ENCODE peak calls at places on chromosomes 11 and 22, in seven cellular contexts. V is Panc1, A is tibial nerve, N is cardiac fibroblast, R is AG04449, I is cardiac muscle cell, Q is transverse colon. H is an unnamed sample.
A peak's percentile ranks its signal among the peaks of the same experiment; 100 is the strongest.

GRCh38 chr11:67491276-67492068 is 8.6 kb downstream of the AIP start:
- DNase-seq in R (no peak), A (no peak), V (no peak), I (no peak), N (no peak), Q (no peak), H (peak; percentile 44)

GRCh38 chr11:132258865-132259264 is 888.5 kb downstream of the NTM start:
- DNase-seq in I (no peak), V (no peak), A (no peak), R (peak; percentile 10), Q (no peak), N (no peak), H (no peak)

GRCh38 chr22:31103111-31103510 is 4.3 kb downstream of the SELENOM start:
- DNase-seq in Q (no peak), V (no peak), A (no peak), R (no peak), I (no peak), N (no peak), H (no peak)

GRCh38 chr11:78170874-78171549 is 17.4 kb downstream of the KCTD21 start:
- DNase-seq in A (no peak), N (no peak), I (no peak), Q (no peak), R (no peak), V (no peak), H (no peak)

GRCh38 chr11:27234043-27234668 is 128.9 kb downstream of the CCDC34 start:
- DNase-seq in I (peak; percentile 97), R (peak; percentile 100), V (no peak), N (peak; percentile 93), Q (peak; percentile 56), A (peak; percentile 38), H (peak; percentile 34)

GRCh38 chr22:43050995-43051394 is 36.0 kb upstream of the PACSIN2 start:
- DNase-seq in N (no peak), R (no peak), Q (no peak), I (no peak), A (no peak), V (no peak), H (no peak)

GRCh38 chr11:28153586-28153985 is 45.4 kb downstream of the METTL15 start:
- DNase-seq in N (no peak), Q (no peak), V (no peak), R (peak; percentile 49), A (no peak), I (no peak), H (no peak)

GRCh38 chr11:67541198-67541597 is 18.0 kb upstream of the CABP2 start:
- DNase-seq in N (no peak), I (no peak), V (no peak), Q (no peak), A (no peak), R (no peak), H (no peak)

GRCh38 chr11:131749100-131749499 is 378.7 kb downstream of the NTM start:
- DNase-seq in N (peak; percentile 94), V (no peak), R (peak; percentile 96), Q (no peak), A (no peak), I (peak; percentile 85), H (no peak)

GRCh38 chr22:28892175-28892731 is 8.9 kb downstream of the ZNRF3 start:
- DNase-seq in V (no peak), R (no peak), Q (no peak), A (no peak), I (no peak), N (no peak), H (no peak)

GRCh38 chr22:21074092-21074715 is 28.5 kb downstream of the LRRC74B start:
- DNase-seq in V (peak; percentile 32), A (no peak), Q (no peak), N (peak; percentile 44), I (peak; percentile 41), R (peak; percentile 21), H (no peak)

GRCh38 chr11:73233211-73233610 is 15.1 kb downstream of the P2RY2 start:
- DNase-seq in R (no peak), I (no peak), N (no peak), Q (no peak), V (no peak), A (no peak), H (peak; percentile 2)

GRCh38 chr22:20456064-20456721 is 18.6 kb upstream of the SCARF2 start:
- DNase-seq in A (peak; percentile 67), Q (peak; percentile 65), V (peak; percentile 50), I (peak; percentile 91), N (peak; percentile 91), R (peak; percentile 26), H (peak; percentile 70)

GRCh38 chr22:26658161-26658560 is 773 bp downstream of the MIAT start:
- DNase-seq in N (no peak), A (no peak), I (no peak), R (no peak), V (no peak), Q (no peak), H (no peak)

GRCh38 chr22:22196018-22196533 is 48.5 kb upstream of the VPREB1 start:
- DNase-seq in Q (peak; percentile 21), I (no peak), A (no peak), N (no peak), V (no peak), R (no peak), H (no peak)

GRCh38 chr11:12175694-12176241 is 65.4 kb downstream of the MICAL2 start:
- DNase-seq in Q (no peak), N (peak; percentile 77), R (peak; percentile 89), A (no peak), V (peak; percentile 64), I (peak; percentile 80), H (no peak)

GRCh38 chr11:69134957-69135356 is 20.8 kb upstream of the SMIM38 start:
- DNase-seq in I (no peak), N (no peak), Q (no peak), R (no peak), V (no peak), A (no peak), H (no peak)

GRCh38 chr22:50531546-50532352 is 1.9 kb upstream of the TYMP start:
- DNase-seq in V (no peak), I (peak; percentile 84), Q (peak; percentile 84), R (no peak), A (peak; percentile 70), N (peak; percentile 87), H (peak; percentile 85)

GRCh38 chr11:65663634-65664200 is 1.0 kb upstream of the RELA start:
- DNase-seq in R (no peak), I (peak; percentile 73), A (peak; percentile 61), Q (peak; percentile 66), N (peak; percentile 79), V (no peak), H (peak; percentile 68)

GRCh38 chr22:48781868-48782267 is 1045.8 kb downstream of the BRD1 start:
- DNase-seq in I (no peak), R (no peak), A (no peak), Q (no peak), V (no peak), N (no peak), H (no peak)

GRCh38 chr11:91860661-91861060 is 364.0 kb upstream of the FAT3 start:
- DNase-seq in I (no peak), A (no peak), R (no peak), N (no peak), Q (no peak), V (no peak), H (no peak)

GRCh38 chr11:134015541-134015940 is 53.3 kb upstream of the JAM3 start:
- DNase-seq in Q (no peak), I (no peak), A (no peak), R (no peak), N (no peak), V (no peak), H (no peak)

GRCh38 chr11:955154-956049 is 29.7 kb downstream of the AP2A2 start:
- DNase-seq in A (no peak), V (no peak), I (no peak), N (no peak), R (no peak), Q (peak; percentile 52), H (peak; percentile 43)

GRCh38 chr11:79094601-79095000 is 346.2 kb downstream of the TENM4 start:
- DNase-seq in N (no peak), A (no peak), R (no peak), Q (no peak), I (no peak), V (no peak), H (no peak)

GRCh38 chr11:61890536-61891330 is 612 bp downstream of the FADS3 start:
- DNase-seq in A (no peak), V (no peak), N (peak; percentile 64), R (peak; percentile 26), Q (peak; percentile 38), I (peak; percentile 66), H (peak; percentile 75)
- TF ChIP-seq CTCF in A (no peak), V (no peak), N (no peak), R (peak; percentile 27), Q (no peak), I (no peak), H (no peak)

DNA sequence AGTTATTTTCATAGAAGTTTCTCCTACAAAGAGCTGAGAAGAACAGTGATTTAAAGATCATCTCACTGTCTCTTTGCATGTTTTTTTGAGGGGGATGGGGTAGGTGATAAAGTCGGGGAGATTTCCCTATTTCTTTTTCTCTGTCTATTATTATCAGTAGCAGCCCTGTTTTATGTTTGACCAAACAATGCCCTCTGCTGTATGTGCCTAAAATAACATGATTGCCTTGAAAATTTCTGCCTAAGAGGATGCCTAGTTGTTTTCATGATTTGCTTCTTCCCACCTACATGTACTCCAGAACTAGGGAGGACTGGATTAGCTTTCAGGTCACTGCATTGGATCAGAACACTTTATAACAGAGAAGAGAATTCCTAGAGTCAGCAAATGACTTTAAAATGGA is 1330.2 kb downstream of the LRRC4C start:
- DNase-seq in A (no peak), V (no peak), I (peak; percentile 1), Q (no peak), R (no peak), N (no peak), H (no peak)
- TF ChIP-seq CTCF in A (peak; percentile 17), V (peak; percentile 53), I (no peak), Q (no peak), R (no peak), N (no peak), H (no peak)

DNA sequence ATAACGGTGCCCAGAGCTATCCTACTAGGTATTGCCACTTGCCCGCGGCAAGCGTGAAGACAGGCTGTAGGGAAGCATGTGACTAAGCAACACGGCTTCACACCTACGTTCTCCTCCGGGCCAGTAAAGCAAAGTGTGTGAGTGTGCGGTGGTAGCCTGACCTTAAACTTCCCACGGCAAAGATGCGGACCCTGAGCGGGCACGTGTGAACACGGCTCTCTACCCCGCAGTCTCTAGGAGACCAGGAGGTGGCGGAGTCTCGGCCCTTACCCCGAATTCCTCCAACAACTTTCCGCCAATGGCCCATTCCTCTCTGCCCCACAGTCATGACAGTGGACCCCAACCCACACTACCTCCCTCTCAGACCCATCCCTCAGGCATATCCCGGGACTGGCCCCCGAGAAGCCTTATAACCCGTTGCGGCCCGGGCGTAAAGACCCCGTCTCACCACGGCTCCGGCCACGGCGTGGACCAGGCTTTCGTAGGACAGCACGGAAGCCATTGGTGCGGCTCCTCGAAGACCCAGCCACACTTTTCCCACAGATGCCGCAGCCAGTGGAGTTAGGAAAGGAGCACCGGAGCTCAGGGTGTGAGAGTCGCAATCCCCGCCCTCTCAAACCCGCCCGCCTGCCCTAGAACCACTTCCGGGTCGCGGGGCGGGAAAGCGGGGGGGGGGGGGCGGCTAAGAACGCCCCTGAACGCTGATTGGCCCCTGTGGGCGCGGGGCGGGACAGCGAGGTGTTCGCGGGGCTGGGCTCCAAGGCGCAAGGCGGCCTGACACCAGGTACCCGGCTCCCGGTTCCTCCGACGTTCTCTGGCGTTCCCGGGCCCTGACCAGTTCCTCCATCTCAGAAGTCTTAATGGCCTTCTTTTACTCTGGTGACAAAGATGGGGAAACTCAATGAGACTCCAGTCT is at the start of gene SLC25A17:
- DNase-seq in R (no peak), I (peak; percentile 88), N (peak; percentile 85), A (peak; percentile 84), V (no peak), Q (peak; percentile 93), H (peak; percentile 95)
- TF ChIP-seq CTCF in R (peak; percentile 64), I (peak; percentile 50), N (peak; percentile 55), A (peak; percentile 20), V (no peak), Q (peak; percentile 28), H (peak; percentile 9)

GRCh38 chr11:10181811-10182210 is 112.2 kb downstream of the SBF2 start:
- DNase-seq in V (peak; percentile 17), Q (no peak), A (no peak), N (peak; percentile 68), R (no peak), I (peak; percentile 71), H (no peak)
- TF ChIP-seq CTCF in V (peak; percentile 53), Q (peak; percentile 17), A (no peak), N (no peak), R (no peak), I (peak; percentile 40), H (no peak)